ENCODE peak calls at places on chromosomes 16 and 17, in five cellular contexts. One of them, this sample, is unnamed.

GRCh38 chr17:9905902-9906301 is 831 bp upstream of the RCVRN start:
- DNase-seq in RWPE1: peak; percentile 26
- DNase-seq in astrocyte of the spinal cord: no peak
- DNase-seq in stimulated activated CD4-positive, alpha-beta T cell treated with anti-CD3 and anti-CD28 coated beads, Interleukin-12 subunit alpha, Interleukin-12 subunit beta, amount 100 ng/mL, for 24 hours: no peak
- DNase-seq in thyroid gland: peak; percentile 3
- DNase-seq in this sample: peak; percentile 26

GRCh38 chr17:48624544-48625501 is 1.3 kb downstream of the HOXB9 start:
- DNase-seq in RWPE1: no peak
- DNase-seq in astrocyte of the spinal cord: peak; percentile 40
- DNase-seq in stimulated activated CD4-positive, alpha-beta T cell treated with anti-CD3 and anti-CD28 coated beads, Interleukin-12 subunit alpha, Interleukin-12 subunit beta, amount 100 ng/mL, for 24 hours: no peak
- DNase-seq in thyroid gland: no peak
- DNase-seq in this sample: no peak

GRCh38 chr17:36183001-36183810 is 6.8 kb upstream of the TBC1D3B start:
- DNase-seq in RWPE1: peak; percentile 72
- DNase-seq in astrocyte of the spinal cord: peak; percentile 85
- DNase-seq in stimulated activated CD4-positive, alpha-beta T cell treated with anti-CD3 and anti-CD28 coated beads, Interleukin-12 subunit alpha, Interleukin-12 subunit beta, amount 100 ng/mL, for 24 hours: no peak
- DNase-seq in thyroid gland: peak; percentile 61
- DNase-seq in this sample: peak; percentile 39

GRCh38 chr16:8512941-8513624 is 77.2 kb downstream of the TMEM114 start:
- DNase-seq in RWPE1: no peak
- DNase-seq in astrocyte of the spinal cord: no peak
- DNase-seq in stimulated activated CD4-positive, alpha-beta T cell treated with anti-CD3 and anti-CD28 coated beads, Interleukin-12 subunit alpha, Interleukin-12 subunit beta, amount 100 ng/mL, for 24 hours: no peak
- DNase-seq in thyroid gland: no peak
- DNase-seq in this sample: no peak

GRCh38 chr17:13086142-13086769 is 68.4 kb upstream of the ELAC2 start:
- DNase-seq in RWPE1: no peak
- DNase-seq in astrocyte of the spinal cord: no peak
- DNase-seq in stimulated activated CD4-positive, alpha-beta T cell treated with anti-CD3 and anti-CD28 coated beads, Interleukin-12 subunit alpha, Interleukin-12 subunit beta, amount 100 ng/mL, for 24 hours: no peak
- DNase-seq in thyroid gland: no peak
- DNase-seq in this sample: no peak

GRCh38 chr17:35804658-35805192 is 4.6 kb upstream of the TAF15 start:
- DNase-seq in RWPE1: peak; percentile 89
- DNase-seq in astrocyte of the spinal cord: peak; percentile 91
- DNase-seq in stimulated activated CD4-positive, alpha-beta T cell treated with anti-CD3 and anti-CD28 coated beads, Interleukin-12 subunit alpha, Interleukin-12 subunit beta, amount 100 ng/mL, for 24 hours: no peak
- DNase-seq in thyroid gland: peak; percentile 37
- DNase-seq in this sample: peak; percentile 87

GRCh38 chr17:76370261-76370993 is 14.0 kb upstream of the SPHK1 start:
- DNase-seq in RWPE1: peak; percentile 79
- DNase-seq in astrocyte of the spinal cord: peak; percentile 95
- DNase-seq in stimulated activated CD4-positive, alpha-beta T cell treated with anti-CD3 and anti-CD28 coated beads, Interleukin-12 subunit alpha, Interleukin-12 subunit beta, amount 100 ng/mL, for 24 hours: no peak
- DNase-seq in thyroid gland: peak; percentile 34
- DNase-seq in this sample: no peak

GRCh38 chr17:68085751-68086445 is 50.4 kb downstream of the KPNA2 start:
- DNase-seq in RWPE1: no peak
- DNase-seq in astrocyte of the spinal cord: no peak
- DNase-seq in stimulated activated CD4-positive, alpha-beta T cell treated with anti-CD3 and anti-CD28 coated beads, Interleukin-12 subunit alpha, Interleukin-12 subunit beta, amount 100 ng/mL, for 24 hours: no peak
- DNase-seq in thyroid gland: no peak
- DNase-seq in this sample: no peak

This sample was measured in HCT116.